ENCODE peak calls at places on chromosomes 2 and 18, in six cellular contexts. F, E, J, D, W and R are unnamed samples.

GRCh38 chr18:23862071-23862470 is 152.5 kb upstream of the TTC39C start:
- DNase-seq in F (peak), E (peak), J (no peak), D (no peak), W (no peak), R (peak)

GRCh38 chr18:57497372-57498294 is 62.5 kb downstream of the ONECUT2 start:
- DNase-seq in F (peak), E (peak), J (no peak), D (no peak), W (no peak), R (peak)

GRCh38 chr2:109230980-109231420 is 102.0 kb downstream of the SH3RF3 start:
- DNase-seq in F (peak), E (no peak), J (no peak), D (no peak), W (no peak), R (no peak)

GRCh38 chr2:190216829-190217228 is 102.8 kb downstream of the HIBCH start:
- DNase-seq in F (no peak), E (no peak), J (peak), D (no peak), W (peak), R (peak)

GRCh38 chr18:22674300-22674699 is 256.6 kb upstream of the CTAGE1 start:
- DNase-seq in F (peak), E (peak), J (no peak), D (no peak), W (no peak), R (peak)

GRCh38 chr2:162403884-162404283 is 60.0 kb downstream of the GCA start:
- DNase-seq in F (peak), E (peak), J (no peak), D (no peak), W (no peak), R (peak)

GRCh38 chr2:74387346-74387745 is 7.2 kb upstream of the DCTN1 start:
- DNase-seq in F (peak), E (peak), J (no peak), D (no peak), W (no peak), R (peak)

GRCh38 chr2:233012301-233012971 is 620 bp downstream of the NGEF start:
- DNase-seq in F (no peak), E (no peak), J (no peak), D (no peak), W (peak), R (no peak)

GRCh38 chr2:166278856-166279255 is 96.9 kb downstream of the SCN9A start:
- DNase-seq in F (no peak), E (no peak), J (no peak), D (no peak), W (no peak), R (no peak)

GRCh38 chr2:28366496-28367282 is 26.0 kb upstream of the FOSL2 start:
- DNase-seq in F (no peak), E (no peak), J (no peak), D (peak), W (no peak), R (no peak)

GRCh38 chr18:9758624-9759075 is 50.5 kb downstream of the RAB31 start:
- DNase-seq in F (no peak), E (no peak), J (no peak), D (no peak), W (no peak), R (no peak)

GRCh38 chr2:169452080-169452479 is 27.2 kb upstream of the BBS5 start:
- DNase-seq in F (peak), E (peak), J (peak), D (no peak), W (no peak), R (peak)

GRCh38 chr2:75311993-75312392 is 112.7 kb upstream of the TACR1 start:
- DNase-seq in F (no peak), E (no peak), J (peak), D (no peak), W (no peak), R (no peak)

GRCh38 chr2:97979894-97980293 is 15.9 kb downstream of the TMEM131 start:
- DNase-seq in F (no peak), E (no peak), J (no peak), D (no peak), W (no peak), R (no peak)

GRCh38 chr18:50629148-50629631 is 69.3 kb downstream of the MAPK4 start:
- DNase-seq in F (no peak), E (no peak), J (no peak), D (no peak), W (no peak), R (no peak)

GRCh38 chr18:23828426-23828825 is 139.2 kb downstream of the LAMA3 start:
- DNase-seq in F (peak), E (peak), J (peak), D (no peak), W (no peak), R (peak)

GRCh38 chr2:240921319-240922233 is 15.4 kb downstream of the CROCC2 start:
- DNase-seq in F (peak), E (peak), J (no peak), D (peak), W (peak), R (peak)

DNA sequence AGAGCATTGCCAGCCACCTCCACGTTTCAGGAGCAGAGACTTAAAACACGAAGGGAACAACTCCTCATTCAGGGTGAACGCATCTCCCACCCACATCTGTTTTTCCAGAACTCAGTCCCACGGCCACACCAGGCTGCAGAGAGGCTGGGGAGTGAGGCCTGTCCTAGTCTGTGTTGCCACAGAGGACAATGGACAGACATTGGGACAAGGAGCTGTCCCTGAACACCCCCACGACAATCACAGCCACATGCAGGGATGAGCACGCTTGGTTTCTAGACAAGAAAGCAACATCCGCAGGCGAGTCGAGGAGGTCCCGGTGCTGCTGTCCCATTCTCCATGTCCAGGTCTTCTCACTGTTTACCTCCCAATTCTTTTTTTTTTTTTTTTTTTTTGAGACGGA is 167.4 kb downstream of the EIPR1 start:
- DNase-seq in F (no peak), E (no peak), J (no peak), D (no peak), W (no peak), R (no peak)
- H3K4me3 ChIP-seq in F (no peak), E (no peak), J (no peak), D (no peak), W (no peak), R (no peak)

GRCh38 chr2:10451819-10452218 is 3.7 kb upstream of the ODC1 start:
- DNase-seq in F (no peak), E (no peak), J (no peak), D (no peak), W (no peak), R (no peak)

GRCh38 chr2:10449481-10449831 is 1.3 kb upstream of the ODC1 start:
- DNase-seq in F (no peak), E (no peak), J (no peak), D (no peak), W (no peak), R (no peak)

GRCh38 chr2:10448646-10449480 is 736 bp upstream of the ODC1 start:
- DNase-seq in F (peak), E (peak), J (peak), D (peak), W (peak), R (peak)

GRCh38 chr2:10448208-10448645 is at the start of gene ODC1:
- DNase-seq in F (peak), E (peak), J (peak), D (peak), W (peak), R (peak)

DNA sequence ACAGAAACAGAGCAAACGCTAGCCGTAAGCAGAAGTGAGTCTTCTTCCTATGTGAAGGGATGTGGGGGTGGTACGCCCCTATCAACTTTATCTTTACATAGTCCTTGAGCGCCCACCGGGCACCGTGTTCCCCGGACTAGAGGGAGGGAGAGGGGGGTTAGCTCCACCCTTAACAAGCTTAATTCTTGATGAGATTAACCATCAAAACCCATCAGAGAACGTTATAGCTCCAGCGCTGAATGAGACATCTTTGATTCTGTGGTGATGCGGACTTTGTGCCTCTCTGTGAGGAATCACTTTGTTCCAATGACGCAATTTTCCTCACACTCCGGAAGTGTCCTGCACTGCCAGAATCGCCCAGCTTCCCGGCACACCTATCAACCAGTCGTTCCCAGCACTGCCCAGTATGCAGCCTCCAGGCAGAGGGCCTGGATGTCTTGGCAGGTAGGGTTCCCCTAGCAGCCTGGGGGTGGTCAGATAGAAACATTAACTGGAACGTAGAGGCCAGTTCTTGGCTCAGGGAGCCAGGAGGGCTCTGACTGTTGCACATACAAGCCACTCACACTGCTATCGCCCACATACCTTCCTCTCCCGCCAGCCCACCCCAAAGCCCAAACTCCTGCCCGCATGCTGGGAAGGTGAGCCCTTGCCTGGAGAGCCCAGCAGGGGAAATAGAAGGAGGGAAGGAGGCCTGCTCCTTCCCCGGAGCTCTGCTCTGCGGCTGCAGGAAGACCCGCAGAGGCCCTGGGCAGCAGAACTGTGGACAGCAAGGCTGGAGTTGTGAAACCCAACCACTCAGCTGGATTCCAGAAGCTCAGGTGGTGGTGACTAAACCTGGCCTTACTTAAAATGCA is 1.9 kb upstream of the ODC1 start:
- DNase-seq in F (no peak), E (no peak), J (no peak), D (no peak), W (no peak), R (no peak)
- H3K4me3 ChIP-seq in F (peak), E (no peak), J (peak), D (no peak), W (no peak), R (no peak)

GRCh38 chr2:96116879-96117533 is 635 bp upstream of the ADRA2B start:
- DNase-seq in F (no peak), E (peak), J (peak), D (peak), W (peak), R (peak)
- H3K4me3 ChIP-seq in F (no peak), E (peak), J (peak), D (peak), W (peak), R (peak)

DNA sequence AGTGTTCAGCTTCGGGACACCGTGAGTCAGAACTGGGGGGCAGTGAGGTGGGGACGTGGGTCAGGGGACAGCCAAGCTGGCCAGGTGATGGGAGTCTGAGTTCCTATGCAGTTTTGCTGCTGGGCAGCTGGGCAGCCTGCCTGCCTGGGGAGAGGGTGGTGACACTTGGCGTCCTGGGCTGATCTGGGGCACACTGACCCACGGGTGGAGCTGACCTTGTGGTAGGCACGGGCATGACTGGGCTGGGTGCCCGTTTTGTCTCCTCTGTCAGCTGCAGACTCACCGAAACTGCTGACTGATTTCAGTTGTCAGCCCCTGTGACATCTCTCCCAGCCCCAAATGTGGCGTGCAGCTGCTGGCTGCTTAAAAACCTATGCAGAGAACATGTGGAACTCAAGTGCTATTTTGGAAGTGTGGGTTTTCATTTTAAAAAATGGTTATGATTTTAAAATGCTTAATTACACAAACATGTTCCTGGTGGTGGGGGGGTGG is 32.6 kb upstream of the E2F6 start:
- DNase-seq in F (no peak), E (peak), J (peak), D (peak), W (peak), R (no peak)
- H3K4me3 ChIP-seq in F (no peak), E (no peak), J (peak), D (no peak), W (no peak), R (no peak)

GRCh38 chr2:238237441-238237840 is 2.4 kb downstream of the HES6 start:
- DNase-seq in F (no peak), E (no peak), J (no peak), D (no peak), W (no peak), R (no peak)

GRCh38 chr2:238239872-238240760 is at the start of gene HES6:
- DNase-seq in F (peak), E (peak), J (peak), D (peak), W (peak), R (peak)

GRCh38 chr2:238239552-238239871 is 326 bp downstream of the HES6 start:
- DNase-seq in F (no peak), E (peak), J (peak), D (no peak), W (no peak), R (no peak)

GRCh38 chr2:238238311-238238765 is 1.5 kb downstream of the HES6 start:
- DNase-seq in F (no peak), E (no peak), J (no peak), D (no peak), W (no peak), R (no peak)

DNA sequence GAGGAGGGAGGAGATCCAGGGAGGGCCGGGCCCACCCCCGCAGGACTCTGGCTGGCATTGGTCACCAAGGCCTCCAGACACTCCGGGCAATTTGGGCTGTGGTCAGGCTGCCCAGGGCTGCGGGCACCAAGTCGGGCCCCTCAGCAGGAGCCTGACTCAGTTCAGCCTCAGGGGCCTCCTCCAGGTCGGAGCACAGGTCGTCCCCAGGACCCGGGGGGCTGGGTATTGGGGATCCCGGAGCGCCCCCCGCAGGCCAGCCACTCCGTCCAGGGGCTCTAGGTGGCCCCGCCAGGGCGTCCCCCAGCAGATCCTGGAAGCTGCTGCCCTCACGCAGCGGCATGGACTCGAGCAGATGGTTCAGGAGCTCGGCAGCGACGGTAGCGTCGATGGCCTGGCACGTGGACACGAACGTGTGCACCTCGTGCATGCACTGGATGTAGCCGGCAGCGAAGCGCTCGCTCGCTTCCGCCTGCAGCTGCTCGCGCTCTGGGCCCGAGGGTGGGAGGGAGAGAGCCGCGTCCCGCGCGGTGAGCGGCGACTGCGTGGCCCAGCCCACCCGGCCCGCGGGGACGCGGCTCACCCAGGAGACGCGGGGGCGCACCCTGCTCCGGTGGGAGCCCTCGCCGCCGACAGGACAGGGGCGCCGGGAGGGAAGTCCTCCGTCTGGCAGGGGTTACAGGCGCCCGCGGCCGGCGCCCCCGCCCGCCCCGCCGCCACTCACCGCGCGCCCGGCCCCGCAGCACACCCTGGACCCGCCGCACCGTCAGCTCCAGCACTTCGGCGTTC is 879 bp downstream of the HES6 start:
- DNase-seq in F (no peak), E (peak), J (no peak), D (no peak), W (peak), R (no peak)
- H3K4me3 ChIP-seq in F (no peak), E (no peak), J (no peak), D (peak), W (peak), R (no peak)

GRCh38 chr2:235446082-235446481 is 47.8 kb upstream of the AGAP1 start:
- DNase-seq in F (no peak), E (no peak), J (no peak), D (no peak), W (no peak), R (no peak)
- H3K4me3 ChIP-seq in F (no peak), E (no peak), J (no peak), D (no peak), W (no peak), R (no peak)

DNA sequence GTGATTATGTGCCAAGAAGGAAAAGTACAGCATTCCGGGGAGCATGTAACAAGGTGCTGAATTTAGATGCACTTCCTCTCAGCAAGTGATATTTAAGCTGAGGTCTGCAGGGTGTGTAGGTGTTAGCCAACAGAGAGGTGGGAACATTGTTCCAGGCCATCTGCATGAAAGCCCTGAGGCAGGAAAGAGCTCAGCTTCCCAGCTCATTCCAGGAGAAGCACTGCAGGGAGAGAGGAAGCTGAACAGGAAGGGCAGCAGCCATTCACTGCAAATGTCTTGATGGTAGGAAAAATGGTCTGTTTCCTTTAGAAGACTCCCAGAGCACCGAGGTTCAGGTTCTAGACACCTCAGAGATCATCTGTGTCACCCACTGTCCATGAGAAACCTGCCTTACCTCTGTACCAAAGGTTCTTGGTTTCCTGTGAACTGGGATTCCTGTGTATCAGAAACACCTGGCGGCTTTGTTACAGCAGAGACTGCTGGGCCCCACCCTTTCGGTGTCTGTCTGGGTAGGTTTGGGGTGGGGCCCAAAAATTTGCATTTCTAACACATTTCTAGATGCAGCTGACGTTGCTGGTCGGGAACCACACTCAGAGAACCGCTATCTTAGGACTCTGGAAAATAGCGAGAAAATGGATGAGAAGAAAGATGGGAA is 84.0 kb downstream of the RTN4 start:
- DNase-seq in F (no peak), E (peak), J (no peak), D (no peak), W (no peak), R (no peak)
- H3K4me3 ChIP-seq in F (no peak), E (no peak), J (no peak), D (no peak), W (no peak), R (no peak)

GRCh38 chr2:205284323-205284722 is 398.0 kb upstream of the NRP2 start:
- DNase-seq in F (no peak), E (no peak), J (no peak), D (no peak), W (no peak), R (no peak)
- H3K4me3 ChIP-seq in F (no peak), E (no peak), J (no peak), D (no peak), W (no peak), R (no peak)

DNA sequence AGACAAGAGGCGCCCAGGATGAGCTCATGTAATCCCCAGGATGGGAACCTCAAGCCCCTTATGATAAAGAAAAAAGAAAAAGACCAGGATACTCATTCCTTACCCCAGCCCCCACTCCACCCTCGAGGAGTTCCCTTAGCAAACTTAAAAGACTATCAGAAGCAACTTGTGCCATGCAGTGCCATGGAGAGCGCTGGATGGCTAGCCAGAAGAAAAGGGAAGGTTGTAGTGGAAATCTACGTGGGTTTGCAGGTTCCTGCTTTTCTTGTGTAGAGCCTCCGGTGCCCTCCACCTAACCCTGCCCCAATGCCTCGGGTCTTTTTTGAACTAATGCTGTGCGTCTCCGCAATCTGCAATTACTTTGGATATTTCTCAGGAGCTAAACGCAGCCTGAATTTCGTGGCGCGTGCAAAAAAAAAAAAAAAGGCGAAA is 16.2 kb upstream of the BCL11A start:
- DNase-seq in F (no peak), E (peak), J (no peak), D (no peak), W (no peak), R (no peak)
- H3K4me3 ChIP-seq in F (peak), E (peak), J (peak), D (no peak), W (no peak), R (peak)